ENCODE peak calls at places on chromosomes 13 and 19, in nine cellular contexts. P is cardiac muscle cell, T is retinal pigment epithelial cell, F is AG10803, N is NB4, Z is cardiac fibroblast, X is PC-9, V is foreskin fibroblast, Q is AG04450. E is an unnamed sample.

GRCh38 chr19:1690570-1691307 is 38.3 kb upstream of the TCF3 start:
- DNase-seq in Z (no peak), T (no peak), V (peak; percentile 31), F (no peak), Q (no peak), N (peak; percentile 67), X (peak; percentile 7), P (peak; percentile 19), E (no peak)

GRCh38 chr19:374886-375235 is 30.3 kb upstream of the MIER2 start:
- DNase-seq in Z (no peak), F (no peak), X (no peak), T (no peak), P (no peak), V (no peak), Q (no peak), N (no peak), E (no peak)

GRCh38 chr13:94298346-94298745 is 181.1 kb downstream of the DCT start:
- DNase-seq in T (no peak), F (no peak), P (no peak), X (no peak), Z (no peak), Q (no peak), V (no peak), N (no peak), E (no peak)

GRCh38 chr13:44151474-44151873 is 222.2 kb upstream of the SERP2 start:
- DNase-seq in X (no peak), Z (no peak), P (no peak), F (no peak), T (no peak), N (no peak), Q (no peak), V (no peak), E (no peak)

GRCh38 chr13:38173403-38173802 is 176.2 kb upstream of the UFM1 start:
- DNase-seq in V (no peak), F (no peak), Q (no peak), P (no peak), Z (no peak), X (no peak), N (no peak), T (no peak), E (no peak)

GRCh38 chr13:31045621-31046081 is 113.2 kb downstream of the TEX26 start:
- DNase-seq in Z (peak; percentile 97), Q (peak; percentile 86), T (peak; percentile 88), V (peak; percentile 95), X (peak; percentile 71), N (peak; percentile 90), P (peak; percentile 94), F (peak; percentile 89), E (peak; percentile 89)

GRCh38 chr19:10896851-10897526 is 25.6 kb downstream of the CARM1 start:
- DNase-seq in T (no peak), F (no peak), Q (peak; percentile 34), X (no peak), N (peak; percentile 37), P (no peak), Z (no peak), V (no peak), E (no peak)

GRCh38 chr19:45920458-45920857 is 5.9 kb upstream of the NANOS2 start:
- DNase-seq in N (peak; percentile 41), Z (no peak), Q (no peak), T (no peak), P (no peak), X (no peak), F (no peak), V (no peak), E (no peak)

GRCh38 chr13:29800687-29801086 is 49.7 kb downstream of the UBL3 start:
- DNase-seq in Z (no peak), T (no peak), X (no peak), V (no peak), F (no peak), P (no peak), Q (no peak), N (no peak), E (no peak)

GRCh38 chr13:64529874-64530485 is 2700.2 kb downstream of the PCDH9 start:
- DNase-seq in Q (no peak), X (no peak), T (no peak), N (peak; percentile 26), V (peak; percentile 31), Z (peak; percentile 48), P (peak; percentile 33), F (no peak), E (no peak)

GRCh38 chr13:113802761-113803160 is 43.7 kb downstream of the TMEM255B start:
- DNase-seq in P (no peak), Q (no peak), F (no peak), X (no peak), V (no peak), Z (no peak), N (peak; percentile 68), T (no peak), E (no peak)

GRCh38 chr13:89890806-89891205 is 1456.7 kb upstream of the MIR17HG start:
- DNase-seq in T (no peak), P (no peak), X (no peak), F (no peak), Z (no peak), N (no peak), Q (no peak), V (no peak), E (no peak)

GRCh38 chr13:67769987-67770341 is 539.8 kb upstream of the PCDH9 start:
- DNase-seq in P (no peak), T (no peak), Q (no peak), V (no peak), F (no peak), Z (no peak), N (no peak), X (no peak), E (no peak)

GRCh38 chr19:13181747-13182388 is 31.7 kb downstream of the IER2 start:
- DNase-seq in P (peak; percentile 85), Z (peak; percentile 55), N (peak; percentile 91), T (no peak), F (peak; percentile 76), V (peak; percentile 89), Q (no peak), X (no peak), E (no peak)

GRCh38 chr13:29991343-29991742 is 140.9 kb upstream of the UBL3 start:
- DNase-seq in Q (peak; percentile 48), V (peak; percentile 95), P (peak; percentile 62), F (peak; percentile 98), N (no peak), Z (peak; percentile 76), X (peak; percentile 40), T (no peak), E (peak; percentile 75)

GRCh38 chr19:33296473-33297060 is 5.8 kb downstream of the CEBPA start:
- DNase-seq in N (no peak), X (no peak), F (peak; percentile 77), P (no peak), T (no peak), V (peak; percentile 71), Z (no peak), Q (no peak), E (no peak)

GRCh38 chr13:108227651-108228272 is 9.6 kb downstream of the ABHD13 start:
- DNase-seq in Q (no peak), F (peak; percentile 40), Z (peak; percentile 70), X (no peak), V (peak; percentile 68), P (peak; percentile 64), T (no peak), N (peak; percentile 64), E (no peak)

GRCh38 chr19:32751066-32751465 is 31.5 kb downstream of the TDRD12 start:
- DNase-seq in Z (no peak), N (no peak), Q (no peak), P (no peak), F (no peak), T (no peak), V (no peak), X (no peak), E (no peak)

GRCh38 chr19:55638864-55639359 is 1.9 kb upstream of the ZNF580 start:
- DNase-seq in N (peak; percentile 70), V (peak; percentile 48), Z (peak; percentile 55), T (no peak), F (peak; percentile 37), P (peak; percentile 41), Q (no peak), X (peak; percentile 31), E (no peak)

GRCh38 chr19:49534632-49535385 is 7.0 kb downstream of the RCN3 start:
- DNase-seq in Z (no peak), V (no peak), Q (no peak), F (no peak), P (no peak), N (peak; percentile 82), T (no peak), X (no peak), E (no peak)

GRCh38 chr13:60268203-60268555 is 104.5 kb upstream of the DIAPH3 start:
- DNase-seq in P (no peak), Z (no peak), Q (no peak), N (no peak), T (no peak), V (no peak), F (no peak), X (no peak), E (no peak)
- H3K4me3 ChIP-seq in P (peak overlapping the region; percentile 40), Z (peak overlapping the region; percentile 47), Q (peak overlapping the region; percentile 48), N (no peak overlapping the region), T (peak overlapping the region; percentile 60), V (peak overlapping the region; percentile 46), F (peak overlapping the region; percentile 63), X (peak overlapping the region; percentile 60), E (peak overlapping the region; percentile 50)

GRCh38 chr19:18789422-18789832 is 1.7 kb downstream of the COMP start:
- DNase-seq in Q (no peak), X (no peak), N (no peak), P (no peak), V (no peak), T (no peak), Z (no peak), F (no peak), E (no peak)
- H3K4me3 ChIP-seq in Q (no peak overlapping the region), X (no peak overlapping the region), N (no peak overlapping the region), P (no peak overlapping the region), V (no peak overlapping the region), T (no peak overlapping the region), Z (no peak overlapping the region), F (peak overlapping the region; percentile 22), E (no peak overlapping the region)

DNA sequence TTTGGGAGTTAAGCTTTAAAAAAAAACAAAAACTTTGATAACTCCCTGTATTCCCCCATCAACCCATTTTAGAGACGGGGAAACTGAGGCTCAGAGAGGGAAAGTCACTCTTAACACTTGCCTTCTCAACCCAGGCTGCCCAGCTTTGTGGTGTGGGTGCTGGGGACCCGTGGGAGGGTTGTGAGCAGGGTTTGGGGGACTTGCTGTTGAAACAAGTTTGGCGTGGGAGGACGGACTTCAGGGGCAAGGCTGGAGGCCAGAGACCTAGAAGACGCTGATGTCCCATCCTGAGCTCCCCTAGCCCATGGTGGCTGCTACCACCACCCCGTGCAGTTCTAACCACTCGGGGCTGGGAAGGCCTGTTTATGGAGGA is 747 bp upstream of the CACTIN start:
- DNase-seq in T (no peak), Z (no peak), F (no peak), X (no peak), V (no peak), N (no peak), P (no peak), Q (no peak), E (no peak)
- H3K4me3 ChIP-seq in T (no peak overlapping the region), Z (no peak overlapping the region), F (peak overlapping the region; percentile 7), X (peak overlapping the region; percentile 76), V (no peak overlapping the region), N (no peak overlapping the region), P (no peak overlapping the region), Q (peak overlapping the region; percentile 27), E (peak overlapping the region; percentile 97)

DNA sequence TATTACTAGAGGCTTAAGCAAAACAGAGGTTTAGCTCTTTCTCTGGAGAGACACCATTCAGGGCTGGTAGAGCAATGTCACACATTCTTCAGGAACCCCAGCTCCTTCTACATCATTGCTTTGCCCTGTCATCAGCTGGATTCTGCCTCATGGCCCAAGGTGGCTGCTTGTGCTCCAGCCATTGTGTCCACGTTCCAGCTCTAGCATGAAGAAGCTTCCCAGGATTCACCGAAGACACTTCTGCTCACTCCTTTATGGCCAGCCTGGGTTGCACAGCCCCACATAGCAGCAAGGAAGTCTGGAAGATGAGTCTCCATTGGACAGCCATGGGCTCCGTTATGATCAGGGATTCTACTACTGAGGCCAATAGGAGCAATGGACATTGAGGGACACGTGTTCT is 13.2 kb downstream of the PGLS start:
- DNase-seq in X (no peak), V (no peak), P (no peak), N (no peak), Z (no peak), Q (no peak), F (no peak), T (no peak), E (no peak)
- H3K4me3 ChIP-seq in X (no peak overlapping the region), V (no peak overlapping the region), P (no peak overlapping the region), N (no peak overlapping the region), Z (no peak overlapping the region), Q (no peak overlapping the region), F (no peak overlapping the region), T (no peak overlapping the region), E (no peak overlapping the region)

E was measured in skeletal muscle cell.